ENCODE peak calls at places on chromosomes 7 and 10, in ten cellular contexts. B, P, Q, K, H, I, C, J, Y and E are unnamed samples.

GRCh38 chr7:16652888-16653287 is 6.9 kb downstream of the BZW2 start:
- DNase-seq in J (no peak), P (no peak), K (no peak), Q (peak; percentile 90), Y (peak; percentile 67), B (no peak), I (no peak), H (no peak), C (no peak), E (peak; percentile 92)

GRCh38 chr7:106405697-106406141 is 120.9 kb upstream of the NAMPT start:
- DNase-seq in P (no peak), B (no peak), H (no peak), Q (no peak), K (no peak), C (no peak), I (no peak), Y (no peak), J (no peak), E (no peak)

GRCh38 chr10:103995134-103995533 is 28.2 kb downstream of the SLK start:
- DNase-seq in P (no peak), B (no peak), C (no peak), I (no peak), K (no peak), Y (no peak), Q (no peak), J (no peak), H (no peak), E (no peak)

GRCh38 chr10:74827045-74827441 is 643 bp downstream of the KAT6B start:
- DNase-seq in H (no peak), Q (no peak), Y (no peak), P (no peak), J (no peak), I (no peak), B (no peak), K (no peak), C (no peak), E (no peak)

GRCh38 chr10:26746111-26746510 is 48.6 kb downstream of the PDSS1 start:
- DNase-seq in I (peak; percentile 6), Y (no peak), H (no peak), C (no peak), J (no peak), K (no peak), Q (no peak), P (no peak), B (no peak), E (no peak)

GRCh38 chr7:151553356-151553755 is 33.7 kb upstream of the RHEB start:
- DNase-seq in P (no peak), H (no peak), Q (no peak), C (no peak), J (no peak), B (no peak), K (no peak), I (no peak), Y (no peak), E (no peak)

GRCh38 chr10:114319406-114320248 is 80.6 kb downstream of the VWA2 start:
- DNase-seq in H (no peak), Y (no peak), K (no peak), C (no peak), B (no peak), I (no peak), Q (no peak), P (no peak), J (no peak), E (no peak)

GRCh38 chr7:151921451-151921850 is 34.8 kb upstream of the GALNTL5 start:
- DNase-seq in P (no peak), J (no peak), K (no peak), B (no peak), H (no peak), C (no peak), Q (no peak), Y (no peak), I (no peak), E (no peak)

GRCh38 chr10:73773152-73773879 is 8.5 kb upstream of the CHCHD1 start:
- DNase-seq in I (peak; percentile 22), J (no peak), Y (no peak), H (no peak), P (no peak), B (no peak), K (no peak), C (peak; percentile 13), Q (no peak), E (no peak)

GRCh38 chr10:78979938-78980337 is 88.8 kb upstream of the ZMIZ1 start:
- DNase-seq in Q (no peak), B (no peak), Y (no peak), P (no peak), C (no peak), K (no peak), J (no peak), H (no peak), I (no peak), E (no peak)

GRCh38 chr7:134016223-134016941 is 110.8 kb upstream of the LRGUK start:
- DNase-seq in B (peak; percentile 54), Y (no peak), Q (peak; percentile 42), J (peak; percentile 52), C (peak; percentile 39), H (peak; percentile 21), P (no peak), K (peak; percentile 54), I (peak; percentile 40), E (peak; percentile 33)

GRCh38 chr10:44929356-44930113 is 18.4 kb downstream of the TMEM72 start:
- DNase-seq in I (no peak), B (no peak), P (no peak), Q (no peak), J (no peak), C (no peak), Y (no peak), H (no peak), K (no peak), E (no peak)

DNA sequence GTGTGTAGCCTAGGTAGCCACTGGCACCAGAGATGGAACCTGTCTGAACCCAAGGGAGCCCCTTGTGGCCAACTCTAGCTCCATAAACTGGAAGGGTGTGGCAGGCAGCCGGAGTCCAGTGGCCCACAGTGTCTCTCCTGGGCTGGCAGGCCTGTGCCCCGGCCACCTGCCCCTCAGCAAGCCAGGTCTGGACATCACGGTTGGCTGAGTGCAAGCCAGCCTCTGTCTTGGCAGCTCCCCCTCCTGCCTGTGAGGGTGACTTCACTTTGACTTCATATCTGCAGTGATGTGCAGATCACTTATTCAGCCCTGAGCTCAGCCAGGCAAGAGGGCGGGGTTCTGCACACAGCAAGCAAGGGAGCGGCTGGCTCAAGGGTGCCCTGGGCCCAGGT is 1.3 kb upstream of the RET start:
- DNase-seq in P (no peak), B (no peak), I (peak; percentile 9), Y (no peak), K (no peak), C (no peak), J (no peak), Q (peak; percentile 30), H (no peak), E (no peak)
- TF ChIP-seq CTCF in P (no peak), B (no peak), I (peak; percentile 12), Y (no peak), K (peak; percentile 19), C (no peak), J (peak; percentile 10), Q (no peak), H (peak; percentile 46), E (no peak)

GRCh38 chr7:29239638-29240037 is 45.1 kb downstream of the CHN2 start:
- DNase-seq in Q (peak; percentile 67), J (no peak), K (no peak), I (no peak), Y (no peak), P (no peak), H (no peak), B (no peak), C (no peak), E (peak; percentile 35)

GRCh38 chr7:29247962-29248236 is 53.3 kb downstream of the CHN2 start:
- DNase-seq in J (no peak), B (no peak), Y (no peak), C (no peak), H (no peak), P (no peak), I (no peak), K (no peak), Q (no peak), E (no peak)

GRCh38 chr7:29247232-29247961 is 52.8 kb downstream of the CHN2 start:
- DNase-seq in K (no peak), H (no peak), Y (no peak), Q (no peak), C (no peak), B (no peak), I (no peak), P (no peak), J (no peak), E (no peak)

GRCh38 chr7:29248713-29249382 is 54.3 kb downstream of the CHN2 start:
- DNase-seq in P (no peak), H (no peak), B (no peak), K (no peak), C (no peak), Q (no peak), J (no peak), I (no peak), Y (no peak), E (no peak)

DNA sequence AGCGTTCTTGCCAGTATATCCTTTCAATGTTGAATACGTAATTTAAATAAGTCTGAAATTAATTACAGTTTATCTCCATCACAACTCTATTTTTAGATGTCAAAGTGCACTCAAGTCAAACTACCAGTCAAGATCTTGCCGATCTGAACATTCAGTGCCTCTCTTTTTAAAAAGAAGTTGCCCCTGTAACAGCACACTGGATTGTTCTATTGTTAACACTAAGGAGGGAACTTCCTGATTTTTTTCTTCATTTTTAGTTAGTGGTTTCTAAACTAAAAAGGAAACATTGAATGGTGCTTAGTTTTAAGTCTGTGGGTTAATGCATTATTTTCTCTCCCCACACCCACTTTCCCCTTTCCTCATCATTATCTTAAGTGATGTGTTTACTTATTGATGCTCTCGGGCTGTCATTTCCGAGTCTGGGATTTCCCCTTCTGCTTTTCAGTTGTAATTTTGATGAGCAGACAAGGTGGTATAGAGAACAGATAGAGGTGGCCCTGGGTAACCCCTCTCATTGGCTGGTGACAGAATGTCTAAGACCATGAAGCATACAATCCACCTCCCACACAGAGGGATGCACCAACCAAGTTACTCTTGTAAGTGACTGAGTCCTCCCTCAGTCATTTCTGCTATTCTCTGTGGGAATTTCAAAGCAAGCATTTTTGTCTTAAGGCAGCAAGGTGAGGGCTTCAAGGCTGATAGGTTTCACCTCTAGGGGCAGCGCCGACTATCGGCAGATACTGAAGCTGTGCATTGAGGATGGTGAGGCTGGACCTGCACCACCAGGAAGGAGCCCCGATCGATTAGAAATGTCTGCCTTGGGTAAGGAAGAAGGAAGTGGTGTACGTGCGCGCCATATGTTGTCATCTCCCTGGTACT is 49.4 kb downstream of the CHN2 start:
- DNase-seq in P (no peak), K (no peak), H (no peak), Y (no peak), C (no peak), J (no peak), B (no peak), I (no peak), Q (peak; percentile 27), E (no peak)
- TF ChIP-seq CTCF in P (no peak), K (no peak), H (peak; percentile 11), Y (no peak), C (no peak), J (no peak), B (no peak), I (peak; percentile 6), Q (no peak), E (no peak)

GRCh38 chr7:12291870-12292269 is 80.8 kb downstream of the TMEM106B start:
- DNase-seq in H (no peak), Q (no peak), J (no peak), B (no peak), C (peak; percentile 1), K (peak; percentile 12), Y (no peak), P (no peak), I (peak; percentile 25), E (peak; percentile 14)
- TF ChIP-seq CTCF in H (peak; percentile 44), Q (peak; percentile 33), J (no peak), B (no peak), C (peak; percentile 21), K (peak; percentile 45), Y (no peak), P (peak; percentile 28), I (peak; percentile 36), E (no peak)

GRCh38 chr7:148556892-148557291 is 33.7 kb upstream of the C7orf33 start:
- DNase-seq in Q (no peak), K (no peak), I (no peak), C (no peak), J (no peak), B (no peak), H (no peak), Y (no peak), P (no peak), E (no peak)
- TF ChIP-seq CTCF in Q (no peak), K (no peak), I (no peak), C (no peak), J (no peak), B (no peak), H (no peak), Y (no peak), P (no peak), E (no peak)